ENCODE peak calls at places on chromosomes 11 and 22, in five cellular contexts. R is psoas muscle, M is A549, F is GM10248, N is left ventricle myocardium inferior. I is an unnamed sample.

GRCh38 chr11:118522571-118523072 is 4.7 kb upstream of the TTC36 start:
- DNase-seq in R (no peak), M (no peak), F (no peak), N (no peak), I (no peak)

GRCh38 chr22:36753120-36753802 is 22.7 kb downstream of the IFT27 start:
- DNase-seq in R (no peak), M (no peak), F (no peak), N (no peak), I (no peak)

GRCh38 chr22:42929838-42930155 is 72.7 kb upstream of the ARFGAP3 start:
- DNase-seq in R (no peak), M (no peak), F (no peak), N (no peak), I (no peak)

GRCh38 chr11:45163956-45164575 is 17.6 kb downstream of the PRDM11 start:
- DNase-seq in R (no peak), M (no peak), F (no peak), N (no peak), I (peak)

GRCh38 chr22:43230983-43231723 is 44.2 kb upstream of the TTLL12 start:
- DNase-seq in R (peak), M (peak), F (peak), N (peak), I (peak)

GRCh38 chr11:113481226-113481625 is 6.0 kb upstream of the DRD2 start:
- DNase-seq in R (no peak), M (no peak), F (no peak), N (no peak), I (no peak)

GRCh38 chr11:35491231-35491871 is 34.1 kb downstream of the PAMR1 start:
- DNase-seq in R (no peak), M (no peak), F (no peak), N (no peak), I (no peak)

GRCh38 chr11:120088056-120088455 is 49.9 kb downstream of the TRIM29 start:
- DNase-seq in R (no peak), M (no peak), F (no peak), N (no peak), I (no peak)

GRCh38 chr22:42335839-42336378 is 65.5 kb upstream of the TCF20 start:
- DNase-seq in R (no peak), M (no peak), F (no peak), N (no peak), I (no peak)

GRCh38 chr11:82930229-82930628 is 28.7 kb downstream of the DDIAS start:
- DNase-seq in R (no peak), M (no peak), F (peak), N (no peak), I (no peak)

GRCh38 chr11:108538022-108538424 is 39.8 kb upstream of the POGLUT3 start:
- DNase-seq in R (no peak), M (no peak), F (no peak), N (no peak), I (peak)

GRCh38 chr11:65132988-65133700 is 1.2 kb downstream of the SYVN1 start:
- DNase-seq in R (no peak), M (peak), F (peak), N (no peak), I (peak)

GRCh38 chr11:20963596-20963995 is 294.2 kb downstream of the NELL1 start:
- DNase-seq in R (no peak), M (no peak), F (no peak), N (no peak), I (no peak)

GRCh38 chr11:27520226-27520625 is 13.7 kb upstream of the LIN7C start:
- DNase-seq in R (no peak), M (no peak), F (no peak), N (no peak), I (no peak)

DNA sequence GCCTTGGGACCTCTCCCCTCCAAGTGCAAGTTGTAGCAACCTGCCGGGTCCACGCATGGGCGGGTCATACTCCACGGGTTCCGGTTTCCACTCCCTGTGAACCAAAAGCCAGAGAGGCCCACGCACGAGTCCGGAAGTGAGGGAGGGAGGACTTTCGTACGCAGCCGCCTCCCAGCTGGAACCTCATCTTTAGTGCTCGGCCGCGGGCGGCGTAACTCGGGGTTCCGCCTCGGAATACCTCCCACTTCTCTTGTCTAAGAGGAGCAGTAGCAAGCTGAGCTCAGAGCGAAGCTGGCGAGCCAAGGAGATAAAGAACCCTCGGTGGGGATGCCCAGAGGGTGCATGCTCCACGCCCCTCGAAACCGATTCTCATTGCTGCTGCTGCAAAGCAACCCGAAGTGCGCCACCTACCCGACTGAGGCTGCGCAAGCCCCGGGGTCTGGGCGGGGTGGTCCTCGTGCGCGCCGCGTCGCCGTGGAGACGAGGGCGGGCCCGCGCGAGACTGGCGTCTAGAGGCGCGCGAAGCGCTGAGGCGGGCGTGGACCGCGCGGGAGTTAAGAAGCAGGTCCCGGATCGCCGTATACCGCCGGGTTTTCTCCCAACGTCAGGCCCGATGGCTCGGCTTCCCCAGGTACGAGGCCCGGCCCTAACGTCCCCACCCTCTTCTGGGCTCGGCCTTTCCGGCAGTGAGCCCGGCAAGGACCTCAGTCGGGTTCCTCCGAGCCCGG is at the start of gene SFI1:
- DNase-seq in R (peak), M (peak), F (peak), N (peak), I (peak)
- TF ChIP-seq CTCF in R (peak), M (no peak), F (peak), N (peak), I (peak)

GRCh38 chr11:2698386-2699184 is 1.2 kb downstream of the KCNQ1OT1 start:
- DNase-seq in R (peak), M (no peak), F (no peak), N (peak), I (no peak)
- TF ChIP-seq CTCF in R (no peak), M (no peak), F (no peak), N (no peak), I (no peak)

GRCh38 chr11:128323381-128323780 is 264.0 kb downstream of the ETS1 start:
- DNase-seq in R (no peak), M (no peak), F (peak), N (no peak), I (peak)
- TF ChIP-seq CTCF in R (no peak), M (no peak), F (peak), N (peak), I (peak)

DNA sequence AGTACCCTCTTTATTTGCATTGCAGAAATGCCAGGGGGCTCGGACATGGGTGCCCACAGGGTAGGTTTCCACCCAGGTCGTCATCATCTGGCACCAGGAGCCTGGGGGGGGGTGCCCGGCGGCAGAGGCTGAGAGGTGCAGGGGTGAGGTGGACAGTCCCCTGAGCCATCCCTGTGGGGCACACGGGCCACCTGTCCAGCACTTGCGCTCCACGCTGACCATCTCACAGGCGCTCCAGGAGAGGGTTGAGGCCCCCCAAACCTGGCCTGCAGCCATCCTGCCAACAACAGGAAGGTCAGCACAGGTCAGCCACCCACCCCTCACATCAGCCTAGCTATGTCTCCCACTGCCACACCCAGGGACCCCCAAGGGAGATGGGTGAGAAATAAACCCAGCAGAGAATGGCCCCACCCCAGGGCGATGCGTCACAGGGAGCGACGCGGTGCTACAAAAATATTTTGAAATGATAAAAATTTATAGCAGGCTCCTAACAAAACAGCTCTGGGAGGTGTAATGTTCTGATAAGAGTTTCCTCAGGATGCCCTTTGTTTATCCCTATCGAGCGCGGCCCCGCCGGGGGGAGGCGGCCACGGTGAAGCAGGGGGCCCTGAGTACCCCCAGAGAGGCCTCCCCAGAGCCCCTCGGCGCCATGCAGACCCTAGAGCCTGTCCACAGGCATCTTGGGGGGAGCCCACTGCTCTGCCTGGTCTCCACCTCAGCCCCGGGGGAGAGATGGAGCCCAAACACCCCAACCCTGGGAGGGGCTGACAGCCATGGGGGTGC is 21.0 kb upstream of the GNB1L start:
- DNase-seq in R (peak), M (no peak), F (no peak), N (peak), I (peak)
- TF ChIP-seq CTCF in R (no peak), M (no peak), F (no peak), N (no peak), I (no peak)

GRCh38 chr11:126268708-126269579 is at the start of the genes FOXRED1 and SRPRA:
- DNase-seq in R (peak), M (peak), F (peak), N (peak), I (peak)

GRCh38 chr11:126268361-126268707 is 361 bp downstream of the SRPRA start:
- DNase-seq in R (no peak), M (peak), F (no peak), N (no peak), I (no peak)

GRCh38 chr11:126267650-126268049 is 1.0 kb downstream of the SRPRA start:
- DNase-seq in R (no peak), M (no peak), F (no peak), N (no peak), I (no peak)

GRCh38 chr11:126263489-126263888 is 5.2 kb downstream of the SRPRA start:
- DNase-seq in R (no peak), M (no peak), F (no peak), N (no peak), I (no peak)

DNA sequence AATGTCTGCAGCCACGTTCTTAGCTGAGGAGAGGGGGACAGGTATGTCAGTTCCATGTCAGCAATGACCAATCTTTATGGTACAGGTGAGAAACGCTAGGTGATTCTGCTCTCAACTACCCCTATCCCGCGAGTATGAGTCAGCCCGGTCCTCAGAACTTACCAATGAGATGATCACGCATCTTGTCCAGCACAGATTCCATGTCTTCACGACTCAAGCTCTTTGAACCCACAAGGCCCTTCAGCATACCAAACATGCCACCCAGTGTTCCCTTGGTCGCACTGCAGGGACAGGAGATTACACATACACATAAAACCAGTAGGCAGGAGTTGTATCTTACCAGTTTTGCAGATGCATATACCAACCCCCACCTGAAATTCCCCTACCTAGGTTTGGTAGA is 2.9 kb downstream of the SRPRA start:
- DNase-seq in R (no peak), M (peak), F (no peak), N (no peak), I (no peak)
- TF ChIP-seq CTCF in R (peak), M (no peak), F (no peak), N (peak), I (no peak)

GRCh38 chr11:103927535-103927934 is 108.9 kb upstream of the DDI1 start:
- DNase-seq in R (no peak), M (no peak), F (no peak), N (no peak), I (no peak)
- TF ChIP-seq CTCF in R (no peak), M (peak), F (peak), N (peak), I (no peak)

GRCh38 chr11:125360066-125360465 is 136.0 kb downstream of the FEZ1 start:
- DNase-seq in R (no peak), M (no peak), F (no peak), N (no peak), I (no peak)

GRCh38 chr11:125365196-125365931 is 130.7 kb downstream of the FEZ1 start:
- DNase-seq in R (no peak), M (no peak), F (no peak), N (no peak), I (no peak)

GRCh38 chr11:125367710-125368109 is 128.4 kb downstream of the FEZ1 start:
- DNase-seq in R (no peak), M (no peak), F (no peak), N (no peak), I (no peak)

GRCh38 chr11:125368757-125369156 is 127.3 kb downstream of the FEZ1 start:
- DNase-seq in R (no peak), M (no peak), F (no peak), N (no peak), I (no peak)

GRCh38 chr11:125364085-125364822 is 131.8 kb downstream of the FEZ1 start:
- DNase-seq in R (no peak), M (no peak), F (no peak), N (no peak), I (no peak)
- TF ChIP-seq CTCF in R (no peak), M (no peak), F (no peak), N (no peak), I (no peak)